ENCODE peak calls at places on chromosomes 4 and X, in ten cellular contexts. I, O, C, V, E, G, R, L, M and T are unnamed samples.

GRCh38 chrX:105945266-105945665 is 93.3 kb downstream of the SERPINA7 start:
- DNase-seq in L (no peak), C (no peak), M (no peak), V (no peak), E (no peak), I (no peak), O (no peak), R (no peak), G (no peak), T (no peak)

GRCh38 chrX:120517936-120518335 is 42.8 kb downstream of the CUL4B start:
- DNase-seq in L (no peak), G (no peak), M (no peak), I (no peak), E (no peak), R (peak; percentile 83), O (no peak), V (peak; percentile 52), C (no peak), T (no peak)

GRCh38 chr4:124035364-124036036 is 638.9 kb downstream of the SPRY1 start:
- DNase-seq in M (no peak), L (no peak), C (no peak), V (no peak), O (no peak), G (no peak), E (no peak), I (no peak), R (no peak), T (no peak)

GRCh38 chr4:76982638-76983579 is 33.4 kb downstream of the SEPTIN11 start:
- DNase-seq in I (no peak), R (peak; percentile 54), G (no peak), O (no peak), V (no peak), E (no peak), M (no peak), C (no peak), L (no peak), T (no peak)

GRCh38 chr4:141140271-141141205 is 7.3 kb upstream of the RNF150 start:
- DNase-seq in L (no peak), O (no peak), M (no peak), R (no peak), V (no peak), I (no peak), C (no peak), G (no peak), E (no peak), T (no peak)

GRCh38 chrX:101693476-101693875 is 33.8 kb upstream of the ARMCX2 start:
- DNase-seq in G (no peak), E (no peak), I (no peak), M (no peak), R (no peak), O (no peak), C (no peak), V (no peak), L (no peak), T (no peak)

GRCh38 chrX:51614353-51614752 is 4.4 kb downstream of the CENPVL3 start:
- DNase-seq in V (peak; percentile 15), C (no peak), M (no peak), I (no peak), R (peak; percentile 59), G (no peak), L (peak; percentile 3), E (no peak), O (peak; percentile 35), T (peak; percentile 26)

GRCh38 chr4:98747659-98748091 is 89.3 kb upstream of the TSPAN5 start:
- DNase-seq in M (no peak), R (no peak), G (no peak), L (no peak), O (peak; percentile 71), E (no peak), V (peak; percentile 2), C (no peak), I (no peak), T (no peak)

GRCh38 chr4:152577708-152578421 is 42.0 kb upstream of the FBXW7 start:
- DNase-seq in O (no peak), M (no peak), I (no peak), V (no peak), C (no peak), E (no peak), G (no peak), R (no peak), L (no peak), T (no peak)

GRCh38 chr4:24640433-24640832 is 56.1 kb upstream of the DHX15 start:
- DNase-seq in O (no peak), L (no peak), G (no peak), V (no peak), I (no peak), C (no peak), R (no peak), M (no peak), E (no peak), T (no peak)

GRCh38 chr4:151035321-151035720 is 20.2 kb upstream of the LRBA start:
- DNase-seq in M (no peak), G (no peak), V (no peak), R (no peak), I (no peak), O (no peak), C (no peak), L (no peak), E (no peak), T (no peak)

GRCh38 chr4:111985386-111985890 is 159.8 kb upstream of the FAM241A start:
- DNase-seq in I (no peak), M (no peak), V (no peak), L (no peak), R (no peak), E (no peak), O (peak; percentile 72), G (no peak), C (no peak), T (no peak)

GRCh38 chr4:120286813-120287212 is 220.2 kb upstream of the MAD2L1 start:
- DNase-seq in V (no peak), O (peak; percentile 16), C (no peak), L (no peak), E (no peak), R (no peak), M (no peak), G (no peak), I (no peak), T (no peak)

GRCh38 chr4:111937368-111937767 is 207.9 kb upstream of the FAM241A start:
- DNase-seq in V (no peak), C (no peak), I (no peak), O (peak; percentile 61), E (no peak), R (peak; percentile 2), G (no peak), M (no peak), L (no peak), T (no peak)

GRCh38 chrX:71872542-71873458 is 37.8 kb upstream of the NHSL2 start:
- DNase-seq in C (no peak), R (no peak), I (no peak), O (no peak), V (no peak), L (no peak), G (no peak), E (no peak), M (no peak), T (no peak)

GRCh38 chrX:150084474-150085229 is 146.4 kb upstream of the EOLA2 start:
- DNase-seq in V (peak; percentile 56), R (peak; percentile 77), O (no peak), G (no peak), M (no peak), I (no peak), L (no peak), E (no peak), C (no peak), T (no peak)

GRCh38 chr4:52572936-52573485 is 86.1 kb downstream of the USP46 start:
- DNase-seq in C (no peak), I (no peak), E (no peak), R (peak; percentile 90), O (no peak), V (no peak), G (no peak), M (no peak), L (no peak), T (no peak)

GRCh38 chr4:101795704-101796103 is 5.2 kb downstream of the BANK1 start:
- DNase-seq in E (no peak), O (peak; percentile 26), I (no peak), G (no peak), V (no peak), R (no peak), L (no peak), C (no peak), M (no peak), T (no peak)

GRCh38 chr4:139534287-139534950 is 21.6 kb downstream of the SETD7 start:
- DNase-seq in R (no peak), V (no peak), M (no peak), L (no peak), O (no peak), E (no peak), C (no peak), G (no peak), I (no peak), T (no peak)
- H3K36me3 ChIP-seq in R (peaks cover 16% of the 10 kb centered on the region), V (peaks cover 3% of the 10 kb centered on the region), M (no peaks in the 10 kb centered on the region), L (peaks cover 15% of the 10 kb centered on the region), O (no peaks in the 10 kb centered on the region), E (peaks cover 20% of the 10 kb centered on the region), C (no peaks in the 10 kb centered on the region), G (peaks cover 3% of the 10 kb centered on the region), I (no peaks in the 10 kb centered on the region), T (peaks cover 29% of the 10 kb centered on the region)

GRCh38 chr4:102858828-102859464 is 9.8 kb upstream of the CISD2 start:
- DNase-seq in C (no peak), R (no peak), I (no peak), O (no peak), M (no peak), G (no peak), V (no peak), L (no peak), E (no peak), T (no peak)
- H3K36me3 ChIP-seq in C (no peaks in the 10 kb centered on the region), R (no peaks in the 10 kb centered on the region), I (no peaks in the 10 kb centered on the region), O (no peaks in the 10 kb centered on the region), M (no peaks in the 10 kb centered on the region), G (no peaks in the 10 kb centered on the region), V (no peaks in the 10 kb centered on the region), L (no peaks in the 10 kb centered on the region), E (no peaks in the 10 kb centered on the region), T (peaks cover 4% of the 10 kb centered on the region)

DNA sequence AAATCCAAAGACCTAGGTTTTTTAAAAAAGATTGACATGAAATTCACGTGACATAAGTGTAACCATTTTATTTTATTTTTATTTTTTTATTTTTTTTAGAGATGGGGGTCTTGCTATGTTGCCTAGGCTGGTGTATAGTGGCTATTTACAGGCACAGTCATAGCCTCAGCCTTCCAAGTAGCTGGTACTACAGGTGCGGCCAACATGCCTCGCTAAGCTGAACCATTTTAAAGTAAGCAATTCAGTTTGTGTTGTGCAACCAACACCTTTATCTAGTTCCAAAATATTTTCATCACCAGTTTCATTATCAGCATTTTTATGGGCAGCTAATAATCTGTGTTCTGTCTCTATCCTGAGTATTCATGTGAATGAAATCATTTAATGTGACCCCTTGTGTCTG is 107.5 kb upstream of the ENPEP start:
- DNase-seq in M (no peak), V (no peak), R (no peak), O (no peak), G (no peak), L (no peak), I (no peak), C (no peak), E (no peak), T (no peak)
- H3K36me3 ChIP-seq in M (no peaks in the 10 kb centered on the region), V (no peaks in the 10 kb centered on the region), R (no peaks in the 10 kb centered on the region), O (no peaks in the 10 kb centered on the region), G (no peaks in the 10 kb centered on the region), L (no peaks in the 10 kb centered on the region), I (no peaks in the 10 kb centered on the region), C (no peaks in the 10 kb centered on the region), E (no peaks in the 10 kb centered on the region), T (no peaks in the 10 kb centered on the region)

DNA sequence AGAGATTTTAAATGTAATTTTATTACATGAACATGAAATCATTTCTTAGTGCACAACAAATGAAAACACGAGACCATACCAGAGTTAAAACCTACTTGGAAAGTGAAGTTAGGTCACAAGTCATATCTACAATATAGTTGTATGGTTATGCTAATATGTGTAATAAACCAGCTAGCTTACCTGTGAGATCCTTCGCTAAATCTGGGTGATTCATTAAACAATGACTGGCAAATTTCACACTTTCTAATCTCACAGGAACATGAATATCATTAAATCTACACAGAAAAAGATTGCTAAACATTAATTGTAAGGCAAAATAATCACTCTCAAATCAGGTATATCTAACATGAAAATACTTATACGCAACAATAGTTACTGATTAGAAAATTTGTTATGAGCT is 67.6 kb downstream of the PDS5A start:
- DNase-seq in E (no peak), O (no peak), G (no peak), M (no peak), R (no peak), V (no peak), C (no peak), L (no peak), I (no peak), T (no peak)
- H3K36me3 ChIP-seq in E (peaks cover 29% of the 10 kb centered on the region), O (peaks cover 1% of the 10 kb centered on the region), G (peaks cover 42% of the 10 kb centered on the region), M (no peaks in the 10 kb centered on the region), R (peaks cover 19% of the 10 kb centered on the region), V (peaks cover 11% of the 10 kb centered on the region), C (no peaks in the 10 kb centered on the region), L (peaks cover 39% of the 10 kb centered on the region), I (no peaks in the 10 kb centered on the region), T (peaks cover 63% of the 10 kb centered on the region)